ENCODE peak calls at places on chromosomes 11 and 22, in six cellular contexts. M is GM23338, K is body of pancreas, N is K562, X is tibial artery, S is lower lobe of right lung. P is an unnamed sample.

GRCh38 chr11:69808708-69809107 is 10.5 kb downstream of the FGF3 start:
- DNase-seq in M (peak; percentile 28), K (no peak), N (no peak), X (no peak), S (no peak), P (no peak)

GRCh38 chr11:3153291-3153861 is 11.7 kb downstream of the OSBPL5 start:
- DNase-seq in M (no peak), K (peak; percentile 56), N (no peak), X (peak; percentile 94), S (peak; percentile 49), P (no peak)

GRCh38 chr22:32311551-32312071 is 46.1 kb upstream of the RFPL3 start:
- DNase-seq in M (no peak), K (no peak), N (no peak), X (no peak), S (no peak), P (no peak)

GRCh38 chr11:74846770-74847169 is 98.1 kb downstream of the RNF169 start:
- DNase-seq in M (no peak), K (no peak), N (no peak), X (no peak), S (no peak), P (no peak)

GRCh38 chr11:27806122-27806521 is 105.9 kb upstream of the BDNF start:
- DNase-seq in M (peak; percentile 35), K (no peak), N (peak; percentile 17), X (no peak), S (no peak), P (no peak)

GRCh38 chr11:102760355-102761035 is 19.9 kb downstream of the MMP10 start:
- DNase-seq in M (no peak), K (no peak), N (no peak), X (no peak), S (no peak), P (no peak)

GRCh38 chr11:44016129-44016528 is 31.7 kb upstream of the ACCSL start:
- DNase-seq in M (no peak), K (peak; percentile 57), N (no peak), X (peak; percentile 97), S (no peak), P (no peak)

GRCh38 chr22:32760396-32760795 is 41.1 kb upstream of the TIMP3 start:
- DNase-seq in M (no peak), K (no peak), N (no peak), X (no peak), S (no peak), P (no peak)

GRCh38 chr11:96061730-96062524 is 138.0 kb upstream of the MTMR2 start:
- DNase-seq in M (no peak), K (no peak), N (no peak), X (no peak), S (no peak), P (no peak)

GRCh38 chr11:127890026-127890611 is 697.2 kb downstream of the ETS1 start:
- DNase-seq in M (no peak), K (no peak), N (no peak), X (no peak), S (no peak), P (no peak)

GRCh38 chr22:43428005-43428485 is 16.2 kb downstream of the MPPED1 start:
- DNase-seq in M (no peak), K (no peak), N (no peak), X (no peak), S (peak; percentile 20), P (no peak)

GRCh38 chr11:126284829-126285228 is 1.9 kb downstream of the TIRAP start:
- DNase-seq in M (no peak), K (peak; percentile 70), N (no peak), X (no peak), S (no peak), P (peak; percentile 85)

GRCh38 chr11:120024046-120024445 is 113.9 kb downstream of the TRIM29 start:
- DNase-seq in M (no peak), K (no peak), N (no peak), X (no peak), S (no peak), P (no peak)

GRCh38 chr11:86938900-86939880 is 16.0 kb downstream of the FZD4 start:
- DNase-seq in M (peak; percentile 81), K (peak; percentile 47), N (peak; percentile 43), X (no peak), S (no peak), P (no peak)

GRCh38 chr11:120061036-120061760 is 76.7 kb downstream of the TRIM29 start:
- DNase-seq in M (no peak), K (no peak), N (no peak), X (no peak), S (no peak), P (no peak)

GRCh38 chr11:116360542-116360941 is 412.2 kb downstream of the BUD13 start:
- DNase-seq in M (no peak), K (no peak), N (no peak), X (no peak), S (no peak), P (no peak)

GRCh38 chr11:10350341-10350740 is 45.5 kb downstream of the ADM start:
- DNase-seq in M (peak; percentile 86), K (no peak), N (no peak), X (no peak), S (no peak), P (peak; percentile 66)

GRCh38 chr22:30876925-30877553 is 91.5 kb downstream of the MORC2 start:
- DNase-seq in M (no peak), K (peak; percentile 13), N (no peak), X (peak; percentile 32), S (peak; percentile 14), P (no peak)

GRCh38 chr11:17504330-17505107 is 27.9 kb upstream of the ABCC8 start:
- DNase-seq in M (peak; percentile 89), K (peak; percentile 88), N (peak; percentile 63), X (peak; percentile 86), S (peak; percentile 87), P (no peak)

GRCh38 chr11:34174411-34175041 is 69.1 kb downstream of the NAT10 start:
- DNase-seq in M (peak; percentile 92), K (peak; percentile 83), N (peak; percentile 88), X (peak; percentile 90), S (peak; percentile 88), P (no peak)
- H3K4me3 ChIP-seq in M (peak overlapping the region; percentile 60), K (no peak overlapping the region), N (peak overlapping the region; percentile 16), X (peak overlapping the region; percentile 47), S (peak overlapping the region; percentile 36), P (no peak overlapping the region)

DNA sequence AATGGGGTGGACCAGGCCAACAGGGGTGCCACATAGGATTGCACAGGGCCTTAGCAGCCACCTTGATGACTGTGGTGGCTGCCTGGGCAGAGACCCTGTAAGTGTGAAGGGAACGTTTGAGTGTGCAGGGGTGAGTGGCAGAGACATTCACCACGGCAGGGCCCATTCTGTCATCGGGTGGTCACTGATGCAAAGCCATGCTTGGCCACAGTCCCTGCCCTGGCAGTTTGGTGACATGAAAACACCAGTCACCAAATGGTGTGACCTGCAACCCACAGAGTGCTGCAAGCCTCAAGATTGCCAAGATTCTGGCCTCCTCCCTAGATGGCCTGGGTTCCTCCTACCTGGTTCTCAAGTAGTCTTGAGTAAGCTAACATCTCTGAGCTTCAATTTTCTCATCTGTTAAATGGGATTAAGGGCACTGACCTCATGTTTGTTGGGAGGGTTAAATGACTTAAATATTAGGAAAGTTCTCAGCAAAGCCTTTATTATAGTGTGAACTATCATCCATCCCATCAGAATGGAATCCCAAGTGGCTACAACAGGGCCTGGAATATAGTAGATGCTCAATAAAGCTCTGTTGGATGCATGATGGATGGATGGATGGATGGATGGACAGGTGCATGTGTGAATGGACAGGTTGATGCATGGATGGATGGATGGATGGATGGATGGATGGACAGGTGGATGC is 53.0 kb downstream of the MACROD1 start:
- DNase-seq in M (no peak), K (no peak), N (no peak), X (no peak), S (no peak), P (no peak)
- H3K4me1 ChIP-seq in M (no peaks in the 10 kb centered on the region), K (no peaks in the 10 kb centered on the region), N (peaks cover 17% of the 10 kb centered on the region), X (no peaks in the 10 kb centered on the region), S (no peaks in the 10 kb centered on the region), P (no peaks in the 10 kb centered on the region)

GRCh38 chr11:35418282-35418846 is 994 bp downstream of the SLC1A2 start:
- DNase-seq in M (peak; percentile 80), K (no peak), N (no peak), X (no peak), S (peak; percentile 50), P (no peak)
- H3K4me3 ChIP-seq in M (peak overlapping the region; percentile 87), K (no peak overlapping the region), N (no peak overlapping the region), X (peak overlapping the region; percentile 57), S (peak overlapping the region; percentile 54), P (no peak overlapping the region)

GRCh38 chr11:64885367-64886286 is 7.2 kb upstream of the EHD1 start:
- DNase-seq in M (no peak), K (no peak), N (peak; percentile 58), X (no peak), S (no peak), P (no peak)
- H3K4me1 ChIP-seq in M (peaks cover 16% of the 10 kb centered on the region), K (peaks cover 31% of the 10 kb centered on the region), N (peaks cover 60% of the 10 kb centered on the region), X (peaks cover 20% of the 10 kb centered on the region), S (peaks cover 31% of the 10 kb centered on the region), P (peaks cover 11% of the 10 kb centered on the region)

DNA sequence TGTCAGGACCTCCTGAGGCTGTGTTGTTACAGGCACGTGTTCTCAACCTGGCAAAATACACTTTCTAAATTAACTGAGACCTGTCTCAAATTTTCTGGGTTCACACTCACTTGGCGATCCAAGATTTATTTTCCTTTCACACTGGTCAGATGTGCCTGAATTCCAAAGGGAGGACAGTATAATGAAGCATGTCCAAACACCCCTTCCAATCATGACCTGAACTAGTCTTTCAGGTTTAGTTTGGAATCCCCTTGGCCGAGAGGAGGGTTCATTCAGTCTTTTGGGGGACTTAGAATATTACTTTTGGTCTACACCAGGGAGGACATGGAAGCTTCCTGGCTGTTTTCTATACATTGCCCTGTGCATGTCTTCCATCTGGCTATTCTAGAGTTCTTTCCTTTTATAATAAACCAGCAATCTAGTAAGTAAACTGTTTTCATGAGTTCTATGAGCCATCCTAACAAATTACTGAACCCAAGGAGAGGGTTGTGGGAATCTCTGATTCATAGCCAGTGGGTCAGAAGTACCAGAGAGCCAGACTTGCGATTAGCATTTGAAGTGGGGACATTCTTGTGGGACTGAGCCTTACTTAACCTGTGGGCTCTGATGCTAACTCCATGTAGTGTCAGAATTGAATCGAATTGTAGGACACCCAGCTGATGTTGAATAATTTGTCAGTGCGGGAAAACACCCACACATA is 14.8 kb upstream of the TMEM216 start:
- DNase-seq in M (no peak), K (no peak), N (no peak), X (no peak), S (no peak), P (no peak)
- H3K4me3 ChIP-seq in M (no peak overlapping the region), K (no peak overlapping the region), N (no peak overlapping the region), X (no peak overlapping the region), S (no peak overlapping the region), P (no peak overlapping the region)

GRCh38 chr11:65390099-65390941 is 3.9 kb downstream of the FRMD8 start:
- DNase-seq in M (no peak), K (no peak), N (no peak), X (no peak), S (no peak), P (no peak)

GRCh38 chr11:65388731-65389130 is 2.3 kb downstream of the FRMD8 start:
- DNase-seq in M (no peak), K (no peak), N (no peak), X (no peak), S (no peak), P (no peak)

GRCh38 chr11:65392186-65392829 is 5.9 kb downstream of the FRMD8 start:
- DNase-seq in M (no peak), K (no peak), N (no peak), X (no peak), S (no peak), P (no peak)

GRCh38 chr11:65391007-65391406 is 4.6 kb downstream of the FRMD8 start:
- DNase-seq in M (peak; percentile 62), K (no peak), N (no peak), X (no peak), S (no peak), P (no peak)

GRCh38 chr11:65389294-65389980 is 3.0 kb downstream of the FRMD8 start:
- DNase-seq in M (no peak), K (no peak), N (no peak), X (no peak), S (no peak), P (no peak)
- H3K4me1 ChIP-seq in M (peaks cover 10% of the 10 kb centered on the region), K (peaks cover 71% of the 10 kb centered on the region), N (peaks cover 71% of the 10 kb centered on the region), X (peaks cover 38% of the 10 kb centered on the region), S (peaks cover 75% of the 10 kb centered on the region), P (peaks cover 10% of the 10 kb centered on the region)

GRCh38 chr11:6925007-6925577 is 1.1 kb upstream of the ZNF215 start:
- DNase-seq in M (no peak), K (no peak), N (no peak), X (no peak), S (no peak), P (no peak)
- H3K4me3 ChIP-seq in M (no peak overlapping the region), K (no peak overlapping the region), N (peak overlapping the region; percentile 70), X (no peak overlapping the region), S (no peak overlapping the region), P (no peak overlapping the region)

P was measured in RWPE2.